ENCODE peak calls at places on chromosome 3, in six cellular contexts. D, S, E, K, N and R are unnamed samples.

GRCh38 chr3:149653564-149653963 is 4.3 kb downstream of the WWTR1 start:
- DNase-seq in D (no peak), S (no peak), E (no peak), K (no peak), N (no peak), R (no peak)

GRCh38 chr3:42012378-42012934 is 50.6 kb upstream of the ULK4 start:
- DNase-seq in D (no peak), S (no peak), E (no peak), K (no peak), N (no peak), R (no peak)

GRCh38 chr3:52268036-52268435 is 10.4 kb downstream of the WDR82 start:
- DNase-seq in D (no peak), S (no peak), E (no peak), K (no peak), N (no peak), R (no peak)

GRCh38 chr3:166582231-166582630 is 745.0 kb upstream of the BCHE start:
- DNase-seq in D (no peak), S (no peak), E (no peak), K (no peak), N (no peak), R (no peak)

GRCh38 chr3:31974454-31974853 is 6.6 kb downstream of the OSBPL10 start:
- DNase-seq in D (no peak), S (peak), E (no peak), K (no peak), N (no peak), R (peak)

GRCh38 chr3:113096158-113096893 is 105.5 kb downstream of the GTPBP8 start:
- DNase-seq in D (no peak), S (peak), E (no peak), K (no peak), N (no peak), R (no peak)

GRCh38 chr3:88189361-88189810 is 39.6 kb downstream of the C3orf38 start:
- DNase-seq in D (no peak), S (no peak), E (no peak), K (no peak), N (no peak), R (no peak)

GRCh38 chr3:17753271-17753992 is 11.0 kb upstream of the TBC1D5 start:
- DNase-seq in D (no peak), S (peak), E (no peak), K (no peak), N (no peak), R (no peak)

GRCh38 chr3:197793246-197793645 is 2.2 kb downstream of the LRCH3 start:
- DNase-seq in D (no peak), S (peak), E (no peak), K (no peak), N (no peak), R (no peak)

GRCh38 chr3:194270627-194271458 is 80.3 kb downstream of the CPN2 start:
- DNase-seq in D (peak), S (peak), E (peak), K (no peak), N (no peak), R (no peak)

GRCh38 chr3:48504051-48504946 is at the start of gene SHISA5:
- DNase-seq in D (peak), S (peak), E (peak), K (no peak), N (peak), R (peak)

GRCh38 chr3:11187678-11188077 is 33.4 kb downstream of the HRH1 start:
- DNase-seq in D (no peak), S (no peak), E (no peak), K (peak), N (peak), R (no peak)

GRCh38 chr3:10247679-10248183 is 528 bp upstream of the TATDN2 start:
- DNase-seq in D (no peak), S (no peak), E (no peak), K (no peak), N (no peak), R (no peak)

GRCh38 chr3:14601692-14602005 is 49.9 kb upstream of the CCDC174 start:
- DNase-seq in D (no peak), S (no peak), E (no peak), K (no peak), N (no peak), R (no peak)
- H3K4me3 ChIP-seq in D (no peak), S (no peak), E (no peak), K (no peak), N (no peak), R (no peak)

DNA sequence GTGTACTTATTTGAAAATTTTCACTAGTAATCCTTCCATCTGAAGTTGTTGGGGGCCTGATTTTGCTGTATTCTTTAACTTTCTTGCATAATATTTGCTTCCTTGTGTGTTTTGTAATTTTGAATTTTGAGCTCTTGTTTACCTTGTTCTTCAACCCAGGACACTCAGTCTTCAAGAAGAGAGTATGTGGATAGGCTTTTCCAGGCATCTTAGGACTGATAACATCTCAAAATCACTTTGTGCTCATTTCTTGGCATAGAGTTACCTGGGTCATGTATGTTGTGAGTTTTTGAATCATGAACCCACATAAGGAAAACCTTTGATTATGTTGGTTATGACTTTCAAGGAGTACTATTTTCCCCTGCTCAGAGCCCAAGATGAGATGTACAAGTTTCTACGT is 13.4 kb downstream of the BTD start:
- DNase-seq in D (no peak), S (no peak), E (no peak), K (no peak), N (no peak), R (no peak)
- H3K4me3 ChIP-seq in D (no peak), S (no peak), E (no peak), K (no peak), N (no peak), R (no peak)

GRCh38 chr3:55246016-55246415 is 241.1 kb downstream of the WNT5A start:
- DNase-seq in D (no peak), S (no peak), E (no peak), K (peak), N (no peak), R (peak)

GRCh38 chr3:55244247-55244646 is 242.9 kb downstream of the WNT5A start:
- DNase-seq in D (no peak), S (no peak), E (no peak), K (no peak), N (no peak), R (no peak)

GRCh38 chr3:55243686-55244085 is 243.4 kb downstream of the WNT5A start:
- DNase-seq in D (no peak), S (peak), E (no peak), K (no peak), N (no peak), R (no peak)

GRCh38 chr3:55247666-55248065 is 239.4 kb downstream of the WNT5A start:
- DNase-seq in D (no peak), S (no peak), E (no peak), K (no peak), N (no peak), R (no peak)

GRCh38 chr3:55245391-55245790 is 241.7 kb downstream of the WNT5A start:
- DNase-seq in D (no peak), S (no peak), E (no peak), K (no peak), N (no peak), R (no peak)
- H3K4me3 ChIP-seq in D (no peak), S (no peak), E (no peak), K (no peak), N (no peak), R (no peak)

GRCh38 chr3:14811733-14812132 is 7.0 kb upstream of the FGD5 start:
- DNase-seq in D (no peak), S (no peak), E (no peak), K (no peak), N (no peak), R (no peak)
- H3K4me3 ChIP-seq in D (peak), S (no peak), E (peak), K (no peak), N (no peak), R (no peak)

DNA sequence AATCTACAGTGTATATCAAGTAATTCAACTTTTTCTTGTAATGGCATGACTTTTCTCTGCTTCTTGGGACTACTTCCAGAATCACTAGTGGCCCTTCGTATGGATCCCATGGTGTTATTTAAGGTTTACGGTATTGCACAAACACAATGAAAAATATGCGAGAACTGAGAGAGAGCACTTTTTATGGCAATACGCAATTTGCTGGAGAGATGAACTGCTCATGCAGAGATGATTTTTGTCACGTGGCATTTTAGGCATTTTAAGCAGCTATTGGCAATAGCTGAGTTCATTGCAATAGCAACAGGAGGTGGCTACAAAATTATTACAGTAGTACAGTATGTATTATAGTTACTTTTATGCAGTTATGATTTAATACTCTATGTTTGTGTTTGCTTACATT is 294.0 kb downstream of the UBE2E2 start:
- DNase-seq in D (no peak), S (no peak), E (no peak), K (no peak), N (no peak), R (no peak)
- H3K4me3 ChIP-seq in D (no peak), S (no peak), E (no peak), K (no peak), N (no peak), R (no peak)

GRCh38 chr3:21620511-21621395 is 130.3 kb downstream of the ZNF385D start:
- DNase-seq in D (no peak), S (peak), E (no peak), K (no peak), N (no peak), R (no peak)
- H3K4me3 ChIP-seq in D (no peak), S (no peak), E (no peak), K (no peak), N (no peak), R (no peak)